ENCODE peak calls at places on chromosomes 11 and 22, in five cellular contexts. M is anterior cingulate cortex, K is nucleus accumbens, D is RPMI7951, G is globus pallidus. E is an unnamed sample.

GRCh38 chr11:32088117-32088941 is 2.5 kb upstream of the RCN1 start:
- DNase-seq in M (no peak), D (peak; percentile 92), K (no peak), G (no peak), E (peak; percentile 84)

GRCh38 chr11:74783241-74783871 is 34.7 kb downstream of the RNF169 start:
- DNase-seq in D (peak; percentile 26), K (no peak), G (peak; percentile 61), M (no peak), E (peak; percentile 15)

GRCh38 chr22:20044495-20045151 is 23.7 kb downstream of the TANGO2 start:
- DNase-seq in K (no peak), G (no peak), M (no peak), D (no peak), E (no peak)

GRCh38 chr11:62392944-62393628 is 25.7 kb upstream of the SCGB1A1 start:
- DNase-seq in G (no peak), K (no peak), D (peak; percentile 13), M (no peak), E (no peak)

GRCh38 chr11:106990322-106990721 is 28.0 kb downstream of the GUCY1A2 start:
- DNase-seq in M (peak; percentile 56), G (no peak), D (no peak), K (no peak), E (no peak)

GRCh38 chr11:8785457-8785856 is 102.9 kb downstream of the RPL27A start:
- DNase-seq in D (no peak), K (no peak), G (no peak), M (no peak), E (no peak)

GRCh38 chr11:126307706-126308105 is 3.8 kb downstream of the DCPS start:
- DNase-seq in G (peak; percentile 34), M (no peak), K (no peak), D (peak; percentile 76), E (no peak)

GRCh38 chr22:28418063-28418462 is 261.6 kb downstream of the TTC28 start:
- DNase-seq in D (no peak), G (no peak), M (no peak), K (no peak), E (no peak)

GRCh38 chr11:57873196-57873911 is 111.8 kb downstream of the CTNND1 start:
- DNase-seq in M (no peak), K (no peak), G (no peak), D (no peak), E (no peak)

GRCh38 chr11:101721270-101721669 is 137.5 kb upstream of the TRPC6 start:
- DNase-seq in D (no peak), G (no peak), K (no peak), M (no peak), E (no peak)

GRCh38 chr11:35274909-35275807 is 136.2 kb downstream of the CD44 start:
- DNase-seq in K (peak; percentile 13), G (peak; percentile 61), D (peak; percentile 50), M (no peak), E (no peak)

GRCh38 chr11:134634897-134635831 is 223.1 kb upstream of the B3GAT1 start:
- DNase-seq in K (no peak), M (no peak), G (peak; percentile 47), D (no peak), E (no peak)

GRCh38 chr22:27959335-27960090 is 40.5 kb upstream of the PITPNB start:
- DNase-seq in K (no peak), G (no peak), M (no peak), D (no peak), E (no peak)

GRCh38 chr22:23261900-23262450 is 81.7 kb downstream of the BCR start:
- DNase-seq in G (no peak), M (no peak), K (no peak), D (no peak), E (no peak)

GRCh38 chr11:132519226-132519860 is 1013.0 kb downstream of the OPCML start:
- DNase-seq in M (no peak), G (no peak), K (no peak), D (no peak), E (no peak)

GRCh38 chr22:50670513-50670912 is 2.1 kb upstream of the SHANK3 start:
- DNase-seq in M (no peak), G (no peak), D (no peak), K (no peak), E (no peak)

GRCh38 chr11:120521176-120521575 is 9.6 kb downstream of the GRIK4 start:
- DNase-seq in K (no peak), M (no peak), D (no peak), G (no peak), E (no peak)

GRCh38 chr11:66332371-66333219 is 3.6 kb downstream of the RIN1 start:
- DNase-seq in K (no peak), M (no peak), D (no peak), G (no peak), E (no peak)

GRCh38 chr11:122769126-122769780 is 69.0 kb upstream of the CRTAM start:
- DNase-seq in G (no peak), D (peak; percentile 25), K (no peak), M (no peak), E (no peak)

GRCh38 chr11:102451693-102452460 is 688 bp downstream of the TMEM123 start:
- DNase-seq in G (peak; percentile 83), K (peak; percentile 59), M (no peak), D (peak; percentile 63), E (no peak)

GRCh38 chr11:2955896-2956476 is 26.8 kb upstream of the PHLDA2 start:
- DNase-seq in K (no peak), M (no peak), D (no peak), G (no peak), E (no peak)

GRCh38 chr11:77669848-77670511 is 32.4 kb upstream of the CLNS1A start:
- DNase-seq in G (no peak), M (no peak), K (no peak), D (no peak), E (no peak)

GRCh38 chr11:45809456-45810395 is 4.8 kb downstream of the SLC35C1 start:
- DNase-seq in K (no peak), D (no peak), G (no peak), M (no peak), E (no peak)

GRCh38 chr11:12754582-12755250 is 80.5 kb downstream of the TEAD1 start:
- DNase-seq in M (no peak), K (no peak), G (no peak), D (no peak), E (no peak)

GRCh38 chr22:46033256-46034200 is 56.6 kb upstream of the WNT7B start:
- DNase-seq in M (no peak), K (no peak), D (peak; percentile 56), G (no peak), E (peak; percentile 51)

GRCh38 chr11:35907648-35908431 is 36.0 kb upstream of the LDLRAD3 start:
- DNase-seq in G (no peak), D (peak; percentile 38), K (no peak), M (no peak), E (peak; percentile 99)

GRCh38 chr22:25775501-25775900 is 33.5 kb downstream of the MYO18B start:
- DNase-seq in G (no peak), K (no peak), D (peak; percentile 60), M (no peak), E (no peak)

GRCh38 chr11:9615031-9615451 is 41.6 kb downstream of the WEE1 start:
- DNase-seq in M (no peak), G (no peak), K (no peak), D (no peak), E (no peak)